ENCODE peak calls at places on chromosomes 2 and 18, in six cellular contexts. I, U, V, Y, Z and O are unnamed samples.

GRCh38 chr2:118431188-118431562 is 342.9 kb downstream of the INSIG2 start:
- DNase-seq in U (no peak), Z (no peak), I (no peak), Y (no peak), V (no peak), O (no peak)

GRCh38 chr2:115443550-115444185 is 1001.2 kb downstream of the DPP10 start:
- DNase-seq in I (no peak), Z (no peak), U (no peak), V (no peak), Y (no peak), O (no peak)

GRCh38 chr2:213722564-213722963 is 438.3 kb downstream of the SPAG16 start:
- DNase-seq in U (no peak), V (no peak), Y (peak; percentile 9), I (no peak), Z (no peak), O (no peak)

GRCh38 chr2:231104115-231104713 is 20.6 kb downstream of the HTR2B start:
- DNase-seq in Y (peak; percentile 75), V (no peak), I (peak; percentile 11), U (peak; percentile 76), Z (peak; percentile 39), O (no peak)

GRCh38 chr18:9653390-9653789 is 39.0 kb upstream of the PPP4R1 start:
- DNase-seq in U (peak; percentile 56), Z (no peak), V (peak; percentile 3), I (peak; percentile 43), Y (no peak), O (peak; percentile 94)

GRCh38 chr2:219155054-219155644 is 5.5 kb downstream of the NHEJ1 start:
- DNase-seq in V (no peak), Z (peak; percentile 31), U (peak; percentile 70), I (no peak), Y (peak; percentile 82), O (no peak)

GRCh38 chr2:232022733-232023132 is 61.2 kb downstream of the DIS3L2 start:
- DNase-seq in Y (no peak), I (no peak), V (no peak), U (no peak), Z (no peak), O (no peak)

GRCh38 chr2:109148347-109148746 is 19.3 kb downstream of the SH3RF3 start:
- DNase-seq in U (no peak), I (no peak), Y (peak; percentile 51), V (no peak), Z (no peak), O (no peak)

GRCh38 chr2:122704109-122704563 is 948.7 kb downstream of the TSN start:
- DNase-seq in V (no peak), U (no peak), Y (no peak), Z (no peak), I (no peak), O (no peak)

GRCh38 chr18:49562481-49563129 is 748 bp downstream of the LIPG start:
- DNase-seq in Y (no peak), I (no peak), V (no peak), Z (no peak), U (peak; percentile 62), O (no peak)

GRCh38 chr18:44696892-44697291 is 16.2 kb downstream of the SETBP1 start:
- DNase-seq in U (no peak), Y (no peak), V (no peak), I (no peak), Z (no peak), O (no peak)

GRCh38 chr2:173719471-173719870 is 245.7 kb downstream of the SP3 start:
- DNase-seq in V (no peak), U (no peak), Z (no peak), I (no peak), Y (no peak), O (no peak)

GRCh38 chr2:239879423-239880084 is 145.6 kb downstream of the NDUFA10 start:
- DNase-seq in Z (no peak), V (no peak), U (no peak), I (no peak), Y (no peak), O (peak; percentile 27)

GRCh38 chr18:37334494-37335125 is 231.0 kb downstream of the CELF4 start:
- DNase-seq in Y (peak; percentile 15), Z (no peak), V (no peak), U (no peak), I (no peak), O (no peak)

GRCh38 chr2:73004889-73005596 is 66.5 kb downstream of the SFXN5 start:
- DNase-seq in I (no peak), U (no peak), V (no peak), Y (no peak), Z (no peak), O (no peak)

GRCh38 chr2:240663791-240664190 is 18.9 kb downstream of the AQP12B start:
- DNase-seq in I (no peak), V (no peak), Z (no peak), Y (no peak), U (no peak), O (peak; percentile 68)

GRCh38 chr2:60945341-60945740 is 64.0 kb downstream of the REL start:
- DNase-seq in U (no peak), V (no peak), Z (no peak), I (no peak), Y (no peak), O (no peak)

GRCh38 chr2:112904883-112905282 is 6.1 kb upstream of the IL37 start:
- DNase-seq in U (no peak), Y (no peak), V (no peak), Z (no peak), I (no peak), O (no peak)